ENCODE peak calls at places on chromosomes 16 and 17, in four cellular contexts. A is K562, L is HepG2, I is GM12878. N is an unnamed sample.

GRCh38 chr17:78082988-78083387 is 45.6 kb downstream of the TMC6 start:
- DNase-seq in A (no peak), L (no peak), I (no peak), N (no peak)

GRCh38 chr16:59633996-59634579 is 900.0 kb upstream of the GOT2 start:
- DNase-seq in A (no peak), L (no peak), I (no peak), N (no peak)

GRCh38 chr16:79970551-79971236 is 370.2 kb upstream of the MAF start:
- DNase-seq in A (peak), L (no peak), I (no peak), N (no peak)

GRCh38 chr17:44599298-44600175 is 42.3 kb downstream of the FZD2 start:
- DNase-seq in A (peak), L (no peak), I (no peak), N (no peak)

GRCh38 chr17:419073-419735 is 66.6 kb upstream of the RPH3AL start:
- DNase-seq in A (no peak), L (peak), I (no peak), N (no peak)

GRCh38 chr17:3528604-3529511 is 28.8 kb downstream of the TRPV3 start:
- DNase-seq in A (no peak), L (no peak), I (no peak), N (no peak)

GRCh38 chr17:36941265-36942021 is 4.2 kb downstream of the LHX1 start:
- DNase-seq in A (no peak), L (no peak), I (no peak), N (peak)

GRCh38 chr16:2971134-2971984 is 2.2 kb downstream of the PAQR4 start:
- DNase-seq in A (no peak), L (no peak), I (no peak), N (no peak)

GRCh38 chr17:57464191-57464864 is 208.0 kb downstream of the MSI2 start:
- DNase-seq in A (no peak), L (no peak), I (no peak), N (no peak)

GRCh38 chr17:80279895-80280294 is 19.2 kb downstream of the RNF213 start:
- DNase-seq in A (no peak), L (no peak), I (no peak), N (no peak)

GRCh38 chr17:77365584-77366186 is 224.9 kb downstream of the SEC14L1 start:
- DNase-seq in A (no peak), L (no peak), I (no peak), N (peak)

GRCh38 chr17:63824362-63824761 is 2.9 kb upstream of the PSMC5 start:
- DNase-seq in A (no peak), L (no peak), I (no peak), N (no peak)

GRCh38 chr16:57732011-57732410 is 3.6 kb upstream of the KATNB1 start:
- DNase-seq in A (no peak), L (no peak), I (no peak), N (no peak)

GRCh38 chr17:49848019-49848473 is at the start of gene TAC4:
- DNase-seq in A (no peak), L (no peak), I (no peak), N (no peak)

GRCh38 chr17:55454906-55455474 is 33.4 kb upstream of the MMD start:
- DNase-seq in A (no peak), L (peak), I (no peak), N (no peak)

GRCh38 chr16:75304521-75305363 is 53.3 kb upstream of the BCAR1 start:
- DNase-seq in A (peak), L (peak), I (no peak), N (no peak)

GRCh38 chr16:49524578-49525315 is 151.1 kb downstream of the C16orf78 start:
- DNase-seq in A (no peak), L (no peak), I (no peak), N (no peak)

GRCh38 chr17:16428098-16428882 is 12.9 kb downstream of the TRPV2 start:
- DNase-seq in A (peak), L (peak), I (no peak), N (peak)

GRCh38 chr16:4392382-4393242 is 21.0 kb downstream of the VASN start:
- DNase-seq in A (no peak), L (no peak), I (no peak), N (peak)

GRCh38 chr16:29899516-29900101 is at the start of gene SEZ6L2:
- DNase-seq in A (peak), L (peak), I (no peak), N (peak)

GRCh38 chr17:68095205-68095811 is 59.8 kb downstream of the KPNA2 start:
- DNase-seq in A (no peak), L (no peak), I (no peak), N (no peak)

GRCh38 chr17:40443196-40443987 is at the start of gene IGFBP4:
- DNase-seq in A (peak), L (peak), I (no peak), N (peak)

GRCh38 chr17:58219789-58220183 is 731 bp upstream of the MKS1 start:
- DNase-seq in A (no peak), L (peak), I (no peak), N (no peak)

GRCh38 chr17:9529033-9529748 is 46.4 kb downstream of the STX8 start:
- DNase-seq in A (peak), L (peak), I (no peak), N (no peak)

GRCh38 chr17:59620518-59621259 is 994 bp downstream of the CLTC start:
- DNase-seq in A (peak), L (peak), I (no peak), N (peak)

DNA sequence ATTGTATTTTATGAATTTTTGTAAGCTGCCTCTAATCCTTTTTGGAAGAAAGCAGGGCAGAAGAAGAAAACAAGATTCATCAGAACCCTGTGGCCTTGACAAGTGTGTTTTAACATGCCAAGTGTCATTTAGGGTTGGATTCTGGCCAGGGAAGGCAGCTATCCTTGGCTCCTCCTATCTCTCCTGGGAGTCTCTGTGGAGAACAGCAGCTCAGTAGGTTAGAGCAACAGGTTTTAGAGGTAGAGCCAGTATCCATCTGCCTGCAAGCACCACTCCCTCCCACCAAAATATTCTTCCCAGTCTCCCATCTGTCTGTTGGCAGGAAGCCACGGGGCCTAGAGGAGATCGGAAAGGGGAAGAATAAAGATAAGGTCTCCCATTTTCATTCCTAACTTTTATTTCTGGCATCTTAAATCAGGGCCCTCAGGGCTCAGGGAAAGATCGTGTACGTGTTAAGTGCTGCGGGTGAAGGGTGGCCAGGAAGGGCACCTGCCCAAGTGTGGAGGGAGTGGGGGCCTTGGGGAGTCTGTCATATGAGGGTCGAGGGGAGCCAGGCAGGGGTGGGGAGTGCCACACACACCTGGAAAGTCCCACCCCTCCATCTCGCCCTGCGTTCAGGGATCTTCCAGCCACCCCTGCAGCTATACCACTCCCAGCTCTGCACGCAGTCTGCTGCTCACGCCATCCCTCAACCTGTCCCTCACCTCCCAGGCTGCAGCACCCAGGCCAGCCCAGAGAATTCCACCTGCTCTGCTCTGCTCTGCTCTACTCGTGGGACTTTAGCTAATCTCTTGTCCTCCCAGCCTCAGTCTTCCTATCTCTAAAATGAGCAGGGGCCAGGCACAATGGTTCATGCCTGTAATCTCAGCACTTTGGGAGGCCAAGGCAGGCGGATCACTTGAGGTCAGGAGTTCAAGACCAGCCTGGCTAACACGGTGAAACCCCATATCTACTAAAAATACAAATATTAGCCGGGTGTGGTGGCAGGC is 17.1 kb upstream of the CPSF4L start:
- DNase-seq in A (no peak), L (no peak), I (no peak), N (no peak)
- TF ChIP-seq CBFB in A (no peak), L (no peak), I (no peak), N (no peak)

GRCh38 chr16:9843424-9844013 is 338.7 kb downstream of the GRIN2A start:
- DNase-seq in A (no peak), L (no peak), I (no peak), N (no peak)

GRCh38 chr16:9836118-9836736 is 346.0 kb downstream of the GRIN2A start:
- DNase-seq in A (peak), L (no peak), I (no peak), N (no peak)

GRCh38 chr16:9844361-9844760 is 337.9 kb downstream of the GRIN2A start:
- DNase-seq in A (no peak), L (no peak), I (no peak), N (no peak)

GRCh38 chr16:9837481-9837880 is 344.7 kb downstream of the GRIN2A start:
- DNase-seq in A (no peak), L (no peak), I (no peak), N (no peak)

DNA sequence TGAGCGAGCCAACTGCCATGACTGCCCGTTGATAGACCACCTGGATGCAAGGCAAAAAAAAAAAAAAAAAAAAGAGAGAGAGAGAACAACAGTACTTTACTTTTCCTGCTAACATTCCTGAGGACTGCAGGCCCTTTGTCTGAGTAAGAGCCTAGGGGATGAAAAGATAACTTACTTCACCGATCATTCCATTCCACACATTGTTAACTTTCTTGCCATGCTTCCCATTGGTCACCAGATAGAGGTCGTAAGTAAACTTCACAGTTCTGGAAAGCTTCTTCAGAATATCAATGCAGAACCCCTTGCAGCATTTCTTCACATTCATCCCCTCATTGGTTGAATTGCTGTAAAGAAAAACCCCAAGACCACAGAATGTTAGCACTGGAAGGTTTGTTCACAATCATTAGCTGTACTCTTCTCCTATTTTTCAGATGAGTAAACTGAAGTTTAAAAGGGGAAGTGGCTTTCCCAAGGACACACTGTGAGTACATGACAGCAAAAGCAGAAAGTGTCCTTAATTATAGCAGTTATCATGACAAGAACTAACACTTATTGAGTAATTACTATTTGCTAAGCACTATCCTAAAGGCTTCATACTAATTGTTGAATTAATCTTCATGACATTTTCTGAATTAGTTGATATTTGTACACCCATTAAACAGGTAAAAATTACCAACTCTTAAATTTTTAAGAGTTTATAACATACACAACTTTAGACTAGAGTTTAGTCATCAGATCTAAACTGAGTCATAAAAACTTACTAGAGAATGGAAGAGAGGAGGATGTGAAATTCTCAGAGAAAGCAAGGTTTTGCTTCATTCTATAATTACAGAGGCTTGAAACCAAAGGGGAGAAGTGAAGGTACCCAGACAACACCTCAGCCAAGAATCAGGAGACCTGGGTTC is 341.2 kb downstream of the GRIN2A start:
- DNase-seq in A (no peak), L (no peak), I (peak), N (no peak)
- TF ChIP-seq MAX in A (no peak), L (no peak), I (no peak), N (no peak)

GRCh38 chr17:79113699-79114098 is 39.1 kb downstream of the ENGASE start:
- DNase-seq in A (no peak), L (no peak), I (no peak), N (no peak)

GRCh38 chr17:79115487-79115886 is 40.9 kb downstream of the ENGASE start:
- DNase-seq in A (no peak), L (no peak), I (no peak), N (no peak)

GRCh38 chr17:79112471-79112870 is 37.8 kb downstream of the ENGASE start:
- DNase-seq in A (no peak), L (no peak), I (no peak), N (no peak)

GRCh38 chr17:79116575-79117368 is 42.1 kb downstream of the ENGASE start:
- DNase-seq in A (peak), L (no peak), I (no peak), N (no peak)

DNA sequence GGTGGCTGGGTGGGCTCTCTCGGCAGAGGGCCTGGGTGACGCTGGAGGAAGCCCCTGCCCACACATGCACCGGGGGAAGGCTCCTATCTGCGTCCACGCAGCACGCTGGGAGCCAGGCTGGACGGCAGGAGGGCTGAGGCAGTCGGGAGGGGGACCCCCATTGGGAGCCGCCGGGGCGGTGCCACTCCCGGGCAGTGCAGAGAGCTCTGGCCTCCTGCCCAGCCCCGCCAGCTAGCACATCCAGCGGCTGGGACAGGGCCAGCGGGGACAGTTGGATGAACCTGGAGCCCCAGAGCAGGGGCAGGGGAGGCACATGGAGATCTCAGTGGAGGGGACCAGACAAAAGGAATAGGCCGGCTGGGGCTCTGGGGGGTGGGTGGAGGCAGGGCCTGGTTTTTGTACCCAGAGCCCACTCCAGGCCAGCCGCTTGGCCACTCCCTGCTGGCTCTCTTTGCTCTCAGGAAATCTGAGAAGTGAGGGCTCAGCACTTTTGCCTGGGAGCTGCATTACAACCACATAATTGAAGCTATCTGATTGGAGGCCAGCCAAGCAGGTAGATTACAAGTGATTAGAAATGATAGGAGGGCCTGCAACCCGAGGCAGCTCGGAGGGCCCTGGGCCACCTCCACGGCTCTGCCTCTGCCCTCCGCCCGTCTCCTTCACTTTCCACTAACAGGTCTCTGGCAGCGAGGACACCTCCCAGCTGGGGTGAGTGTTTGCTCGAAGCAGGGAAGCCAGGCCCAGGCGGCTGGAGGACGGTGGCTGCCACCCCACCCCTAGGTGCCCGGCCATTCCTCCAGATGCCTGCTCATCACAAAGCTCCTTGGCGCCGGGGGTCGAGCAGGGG is 40.1 kb downstream of the ENGASE start:
- DNase-seq in A (no peak), L (no peak), I (no peak), N (no peak)
- TF ChIP-seq CBFB in A (no peak), L (no peak), I (no peak), N (no peak)

GRCh38 chr16:86509759-86510464 is 415 bp upstream of the FOXF1 start:
- DNase-seq in A (no peak), L (no peak), I (no peak), N (peak)
- TF ChIP-seq MAX in A (no peak), L (no peak), I (no peak), N (no peak)

GRCh38 chr17:65799869-65800268 is 238.4 kb upstream of the AXIN2 start:
- DNase-seq in A (no peak), L (no peak), I (no peak), N (no peak)

GRCh38 chr17:65800655-65801054 is 239.2 kb upstream of the AXIN2 start:
- DNase-seq in A (no peak), L (no peak), I (no peak), N (no peak)

GRCh38 chr17:65799454-65799853 is 238.0 kb upstream of the AXIN2 start:
- DNase-seq in A (no peak), L (no peak), I (no peak), N (no peak)

GRCh38 chr17:65797101-65797500 is 235.7 kb upstream of the AXIN2 start:
- DNase-seq in A (no peak), L (no peak), I (no peak), N (no peak)

GRCh38 chr17:65797809-65798208 is 236.4 kb upstream of the AXIN2 start:
- DNase-seq in A (peak), L (peak), I (no peak), N (peak)
- TF ChIP-seq CBFB in A (no peak), L (no peak), I (no peak), N (no peak)

DNA sequence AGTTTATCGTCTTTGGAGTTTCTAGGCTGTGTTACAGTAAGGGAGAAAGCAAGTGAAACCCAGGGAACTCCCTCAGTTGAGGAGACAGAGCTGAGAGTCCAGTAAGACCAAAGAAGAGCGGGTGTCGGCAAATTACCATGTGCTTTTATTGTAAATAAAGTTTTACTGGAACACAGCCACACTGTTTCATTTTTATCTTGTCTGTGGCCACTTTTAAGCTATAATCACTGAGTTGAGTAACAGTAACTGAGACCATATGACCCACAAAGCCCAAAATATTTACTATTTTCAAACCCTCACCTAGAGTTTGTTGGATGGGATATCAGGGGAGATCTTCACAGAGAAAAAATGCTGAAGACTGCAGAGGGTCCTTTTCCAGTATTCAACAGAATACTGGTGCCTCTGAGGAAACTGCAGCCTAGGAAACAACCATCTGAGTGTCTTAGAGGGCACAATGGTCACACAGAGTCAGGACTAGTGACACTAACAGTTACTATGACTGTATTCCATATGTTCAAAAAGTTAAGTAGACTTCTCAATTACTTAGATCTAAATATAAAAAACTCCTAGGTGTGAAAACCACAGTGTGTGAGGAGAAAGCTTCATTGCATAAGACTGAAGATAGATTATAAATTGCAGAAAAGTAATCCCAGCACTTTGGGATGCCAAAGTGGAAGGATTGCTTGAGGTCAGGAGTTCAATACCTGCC is 351.1 kb upstream of the TBX2 start:
- DNase-seq in A (no peak), L (no peak), I (no peak), N (no peak)
- TF ChIP-seq MAX in A (no peak), L (no peak), I (no peak), N (no peak)

GRCh38 chr16:27883576-27883975 is 179.9 kb downstream of the GSG1L start:
- DNase-seq in A (no peak), L (no peak), I (no peak), N (no peak)

GRCh38 chr16:27879601-27880247 is 183.8 kb downstream of the GSG1L start:
- DNase-seq in A (no peak), L (no peak), I (no peak), N (no peak)

DNA sequence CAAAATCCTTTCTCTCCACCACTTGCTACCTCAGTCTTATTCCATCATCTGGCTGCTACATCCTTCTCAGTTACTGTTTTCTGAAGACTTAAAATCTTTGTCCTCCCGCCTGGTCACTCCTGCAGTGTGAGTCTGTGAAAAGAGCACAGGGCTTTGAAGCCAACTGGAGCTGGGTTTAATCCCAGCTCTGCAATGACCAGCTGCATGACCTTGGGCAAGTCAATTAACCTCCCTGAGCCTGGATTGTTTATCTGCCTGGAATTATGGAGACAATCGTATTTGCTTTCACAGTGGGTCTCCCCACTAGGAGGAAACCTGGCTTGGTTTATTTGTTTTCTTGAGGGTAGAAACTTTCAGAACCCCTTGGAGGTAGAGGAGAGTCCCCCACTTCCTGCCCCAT is 183.2 kb downstream of the GSG1L start:
- DNase-seq in A (no peak), L (no peak), I (no peak), N (no peak)
- TF ChIP-seq CBFB in A (no peak), L (no peak), I (no peak), N (no peak)

GRCh38 chr16:14194706-14195105 is 123.6 kb downstream of the MRTFB start:
- DNase-seq in A (no peak), L (no peak), I (no peak), N (no peak)
- TF ChIP-seq MAX in A (no peak), L (no peak), I (no peak), N (no peak)

N was measured in WTC11.